ENCODE peak calls at places on chromosomes 1 and 21, in ten cellular contexts. E is Peyer's patch; U is mesenchymal stem cell; J is effector memory CD4-positive, alpha-beta T cell; M is spleen; D is ovary; K is CD8-positive, alpha-beta memory T cell; T is CD8-positive, alpha-beta T cell; B is lower lobe of right lung; S is GM12878. H is an unnamed sample.

GRCh38 chr1:163528710-163529348 is 207.1 kb downstream of the NUF2 start:
- DNase-seq in S (no peak), M (no peak), U (peak; percentile 24), B (no peak), E (no peak), J (no peak), T (no peak), D (peak; percentile 15), K (no peak), H (no peak)

GRCh38 chr1:3674100-3675094 is 22.1 kb downstream of the TP73 start:
- DNase-seq in U (no peak), J (no peak), T (no peak), M (peak; percentile 76), K (no peak), D (no peak), E (no peak), S (peak; percentile 60), B (peak; percentile 44), H (no peak)

GRCh38 chr21:45456014-45456835 is 51.3 kb downstream of the COL18A1 start:
- DNase-seq in J (no peak), U (no peak), B (no peak), M (peak; percentile 62), D (no peak), E (no peak), S (no peak), K (no peak), T (no peak), H (no peak)

GRCh38 chr1:64934115-64934880 is 32.1 kb downstream of the JAK1 start:
- DNase-seq in U (peak; percentile 94), E (no peak), B (no peak), M (no peak), S (no peak), D (no peak), K (no peak), T (no peak), J (no peak), H (no peak)

GRCh38 chr1:23931481-23931880 is 18.3 kb upstream of the CNR2 start:
- DNase-seq in K (no peak), U (no peak), J (no peak), T (no peak), B (no peak), S (no peak), E (no peak), M (no peak), D (no peak), H (no peak)

GRCh38 chr1:67760030-67760821 is 73.0 kb downstream of the GNG12 start:
- DNase-seq in T (peak; percentile 17), U (peak; percentile 74), E (peak; percentile 74), B (peak; percentile 53), K (peak; percentile 31), J (peak; percentile 36), D (peak; percentile 52), M (no peak), S (peak; percentile 90), H (peak; percentile 11)

GRCh38 chr21:35011681-35012080 is 37.4 kb downstream of the RUNX1 start:
- DNase-seq in S (no peak), M (no peak), T (no peak), D (no peak), J (no peak), E (no peak), K (no peak), U (peak; percentile 56), B (no peak), H (no peak)

GRCh38 chr1:67713071-67713806 is 28.2 kb downstream of the GADD45A start:
- DNase-seq in M (no peak), B (no peak), K (no peak), D (no peak), E (no peak), U (peak; percentile 87), J (no peak), S (no peak), T (no peak), H (no peak)

GRCh38 chr1:185046639-185047038 is 1.3 kb downstream of the RNF2 start:
- DNase-seq in E (no peak), U (no peak), M (no peak), S (no peak), T (no peak), K (no peak), J (no peak), B (no peak), D (no peak), H (no peak)

GRCh38 chr1:1315435-1315901 is 7.1 kb downstream of the PUSL1 start:
- DNase-seq in U (no peak), K (no peak), J (no peak), E (no peak), M (no peak), S (no peak), B (no peak), T (no peak), D (no peak), H (no peak)

GRCh38 chr1:58584082-58584895 is 7.2 kb upstream of the TACSTD2 start:
- DNase-seq in M (no peak), S (no peak), E (no peak), T (no peak), K (no peak), B (peak; percentile 73), J (no peak), D (peak; percentile 68), U (peak; percentile 93), H (no peak)

GRCh38 chr1:153742411-153743142 is 14.7 kb downstream of the INTS3 start:
- DNase-seq in J (no peak), K (no peak), E (no peak), B (no peak), U (peak; percentile 13), D (peak; percentile 38), M (peak; percentile 64), T (no peak), S (peak; percentile 80), H (no peak)

GRCh38 chr1:153571706-153572105 is 6.1 kb upstream of the S100A2 start:
- DNase-seq in J (no peak), K (no peak), E (no peak), T (no peak), B (no peak), M (no peak), D (no peak), S (no peak), U (no peak), H (no peak)

GRCh38 chr1:234114648-234115307 is 210.3 kb downstream of the SLC35F3 start:
- DNase-seq in K (peak; percentile 5), E (no peak), S (peak; percentile 4), T (no peak), U (peak; percentile 55), M (no peak), D (no peak), B (no peak), J (no peak), H (no peak)

GRCh38 chr1:231625975-231626534 is 535 bp upstream of the DISC1 start:
- DNase-seq in J (no peak), E (no peak), T (no peak), M (no peak), U (no peak), K (no peak), B (no peak), D (no peak), S (no peak), H (no peak)
- H3K27ac ChIP-seq in J (peak overlapping the region; percentile 75), E (no peak overlapping the region), T (peak overlapping the region; percentile 50), M (no peak overlapping the region), U (no peak overlapping the region), K (peak overlapping the region; percentile 32), B (peak overlapping the region; percentile 21), D (peak overlapping the region; percentile 86), S (no peak overlapping the region), H (peak overlapping the region; percentile 43)

GRCh38 chr1:18329469-18329868 is 151.3 kb upstream of the KLHDC7A start:
- DNase-seq in K (no peak), M (no peak), S (no peak), T (no peak), J (no peak), B (no peak), E (no peak), D (no peak), U (no peak), H (no peak)

GRCh38 chr1:18325151-18325550 is 155.6 kb upstream of the KLHDC7A start:
- DNase-seq in T (no peak), K (no peak), U (no peak), D (no peak), E (no peak), B (no peak), J (no peak), M (no peak), S (no peak), H (no peak)

GRCh38 chr1:18326171-18326950 is 154.4 kb upstream of the KLHDC7A start:
- DNase-seq in T (no peak), U (no peak), M (no peak), B (no peak), J (no peak), S (no peak), K (no peak), E (no peak), D (no peak), H (no peak)

GRCh38 chr1:18327650-18328049 is 153.1 kb upstream of the KLHDC7A start:
- DNase-seq in E (no peak), K (no peak), S (no peak), B (no peak), U (no peak), D (no peak), J (no peak), M (no peak), T (no peak), H (no peak)

DNA sequence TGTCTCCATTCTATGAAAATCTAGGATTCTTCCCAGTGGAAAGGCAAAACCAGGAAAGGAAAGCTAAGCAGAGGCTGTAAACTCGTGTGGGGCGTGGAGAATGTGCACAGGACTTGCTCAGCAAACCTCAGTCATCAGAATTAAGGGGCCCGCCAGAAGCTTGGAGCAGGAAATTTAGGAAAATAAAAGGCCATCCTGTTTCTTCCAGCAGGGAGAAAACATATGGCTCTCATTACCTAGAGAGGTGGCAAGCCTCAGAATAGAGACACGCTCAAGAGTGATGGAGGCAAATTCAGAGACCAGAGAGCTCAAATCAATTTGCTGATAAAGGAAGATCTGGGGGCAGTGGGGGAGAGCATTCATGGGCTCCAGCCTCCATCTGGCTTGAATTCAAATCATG is 151.9 kb upstream of the KLHDC7A start:
- DNase-seq in U (no peak), M (no peak), T (no peak), K (no peak), E (no peak), S (no peak), J (no peak), B (no peak), D (no peak), H (no peak)
- H3K27ac ChIP-seq in U (no peak overlapping the region), M (no peak overlapping the region), T (no peak overlapping the region), K (no peak overlapping the region), E (no peak overlapping the region), S (no peak overlapping the region), J (no peak overlapping the region), B (no peak overlapping the region), D (no peak overlapping the region), H (no peak overlapping the region)

GRCh38 chr1:196355206-196355786 is 252.9 kb downstream of the KCNT2 start:
- DNase-seq in D (no peak), T (no peak), J (no peak), S (no peak), U (peak; percentile 47), M (no peak), B (no peak), K (no peak), E (no peak), H (no peak)
- H3K27ac ChIP-seq in D (no peak overlapping the region), T (no peak overlapping the region), J (no peak overlapping the region), S (no peak overlapping the region), U (no peak overlapping the region), M (no peak overlapping the region), B (no peak overlapping the region), K (no peak overlapping the region), E (no peak overlapping the region), H (no peak overlapping the region)

DNA sequence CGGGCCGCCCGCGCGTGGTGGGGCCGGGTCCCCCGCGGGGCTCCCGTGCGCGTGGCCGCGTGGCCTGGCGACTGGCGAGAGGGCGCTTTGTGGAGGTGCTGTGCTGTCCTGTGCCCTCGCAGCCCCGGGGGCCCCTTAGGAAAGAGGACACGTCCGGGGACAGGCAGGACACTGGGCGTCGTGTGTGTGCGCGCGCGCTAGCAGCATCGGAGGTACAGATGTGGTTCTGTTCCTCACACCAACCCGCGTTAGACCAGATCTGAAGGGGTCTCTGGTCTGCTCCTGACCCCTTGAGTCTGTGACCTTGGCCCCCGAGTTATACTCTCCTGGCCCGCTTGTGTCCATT is 489 bp downstream of the ACTN2 start:
- DNase-seq in T (no peak), S (no peak), U (no peak), M (no peak), K (no peak), J (no peak), D (no peak), B (no peak), E (no peak), H (no peak)
- H3K27ac ChIP-seq in T (no peak overlapping the region), S (no peak overlapping the region), U (no peak overlapping the region), M (no peak overlapping the region), K (no peak overlapping the region), J (no peak overlapping the region), D (no peak overlapping the region), B (peak overlapping the region; percentile 49), E (no peak overlapping the region), H (peak overlapping the region; percentile 54)